ENCODE peak calls at places on chromosome 11, in seven cellular contexts. Y is gastrocnemius medialis, U is right atrium auricular region, M is transverse colon, F is HFFc6, I is right lobe of liver, N is IMR-90. D is an unnamed sample.

GRCh38 chr11:102879801-102880200 is 5.0 kb upstream of the MMP12 start:
- DNase-seq in M (peak; percentile 11), U (no peak), N (no peak), F (no peak), Y (no peak), I (no peak), D (no peak)

GRCh38 chr11:123298488-123299447 is 103.7 kb upstream of the CLMP start:
- DNase-seq in Y (no peak), M (no peak), U (no peak), N (no peak), I (no peak), F (no peak), D (no peak)

GRCh38 chr11:126265801-126266200 is 2.9 kb downstream of the SRPRA start:
- DNase-seq in M (no peak), I (no peak), F (peak; percentile 9), N (peak; percentile 11), U (no peak), Y (no peak), D (no peak)

GRCh38 chr11:27717801-27718229 is 17.6 kb upstream of the BDNF start:
- DNase-seq in Y (no peak), F (no peak), N (no peak), U (no peak), M (no peak), I (no peak), D (no peak)

GRCh38 chr11:65503923-65504670 is 5.3 kb downstream of the MALAT1 start:
- DNase-seq in F (peak; percentile 72), I (no peak), M (no peak), Y (no peak), U (no peak), N (peak; percentile 59), D (peak; percentile 51)

GRCh38 chr11:334264-335033 is 13.8 kb upstream of the IFITM3 start:
- DNase-seq in F (no peak), Y (no peak), N (no peak), M (no peak), U (peak; percentile 80), I (no peak), D (no peak)

GRCh38 chr11:57179701-57180100 is 2.1 kb upstream of the LRRC55 start:
- DNase-seq in U (no peak), Y (no peak), N (no peak), I (no peak), F (no peak), M (no peak), D (no peak)

GRCh38 chr11:125649465-125650166 is 24.7 kb downstream of the CHEK1 start:
- DNase-seq in Y (no peak), N (no peak), I (no peak), F (no peak), M (no peak), U (no peak), D (no peak)

GRCh38 chr11:35082322-35083180 is 56.4 kb upstream of the CD44 start:
- DNase-seq in Y (peak; percentile 27), F (peak; percentile 85), U (peak; percentile 71), M (peak; percentile 72), N (peak; percentile 83), I (peak; percentile 59), D (peak; percentile 86)
- TF ChIP-seq CTCF in Y (no peak), F (peak; percentile 6), U (no peak), M (no peak), N (no peak), I (no peak), D (no peak)

DNA sequence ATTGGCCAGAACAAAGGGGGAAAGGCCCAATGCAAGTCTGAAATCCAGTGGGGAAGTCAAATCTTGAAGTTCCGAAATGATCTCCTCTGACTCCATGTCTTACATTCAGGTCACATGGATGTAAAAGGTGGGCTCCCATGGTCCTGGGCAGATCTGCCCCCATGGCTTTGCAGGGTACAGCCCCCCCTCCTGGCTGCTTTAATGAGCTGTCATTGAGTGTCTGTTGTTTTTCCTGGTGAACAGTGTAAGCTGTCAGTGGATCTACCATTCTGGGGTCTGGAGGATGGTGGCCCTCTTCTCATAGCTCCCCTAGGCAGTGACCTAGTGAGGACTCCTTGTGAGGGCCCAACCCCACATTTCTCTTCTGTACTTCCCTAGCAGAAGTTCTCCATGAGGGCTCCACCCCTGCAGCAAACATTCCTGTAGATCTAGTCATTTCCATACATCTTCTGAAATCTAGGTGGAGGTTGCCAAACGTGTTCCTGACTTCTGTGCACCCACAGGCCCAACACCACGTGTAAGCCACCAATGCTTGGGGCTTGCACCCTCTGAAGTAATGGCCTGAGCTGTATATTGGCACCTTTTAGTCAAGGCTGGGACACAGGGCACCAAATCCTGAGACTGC is 9.3 kb downstream of the CARD18 start:
- DNase-seq in N (no peak), U (no peak), M (no peak), I (no peak), Y (no peak), F (no peak), D (peak; percentile 31)
- TF ChIP-seq CTCF in N (no peak), U (no peak), M (no peak), I (no peak), Y (no peak), F (peak; percentile 33), D (no peak)

DNA sequence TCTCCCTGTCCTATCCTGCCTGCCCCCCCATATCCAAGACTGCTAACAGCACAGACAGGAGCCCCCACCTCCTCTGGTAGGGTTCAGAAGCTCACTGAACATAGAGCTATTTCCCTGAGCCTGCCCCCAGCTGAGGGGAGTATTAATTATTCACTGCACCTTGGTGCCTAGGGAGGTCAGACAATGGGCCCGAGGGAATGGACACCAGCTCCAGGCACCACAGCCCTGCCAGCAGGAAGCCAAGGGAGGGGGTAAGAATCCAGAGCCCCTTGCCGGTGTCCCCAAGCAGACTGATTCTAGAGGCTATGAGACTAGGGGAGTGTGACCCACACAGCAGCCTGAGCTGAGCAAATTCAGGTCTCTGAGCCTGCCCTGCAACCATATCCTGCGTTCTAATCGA is 3.1 kb downstream of the GDPD5 start:
- DNase-seq in I (no peak), Y (no peak), F (no peak), N (no peak), M (no peak), U (no peak), D (no peak)
- TF ChIP-seq CTCF in I (no peak), Y (no peak), F (no peak), N (no peak), M (no peak), U (no peak), D (no peak)

GRCh38 chr11:19658344-19658743 is 54.3 kb upstream of the NAV2 start:
- DNase-seq in F (no peak), Y (no peak), M (no peak), I (no peak), N (no peak), U (no peak), D (peak; percentile 24)
- TF ChIP-seq CTCF in F (peak; percentile 46), Y (no peak), M (no peak), I (no peak), N (no peak), U (no peak), D (no peak)